ENCODE peak calls at places on chromosomes 6 and 20, in nine cellular contexts. F is iPS DF 19.7; A is activated CD4-positive, alpha-beta T cell treated with anti-CD3 and anti-CD28 coated beads for 24 hours; R is stimulated activated CD4-positive, alpha-beta T cell treated with anti-CD3 and anti-CD28 coated beads, Interleukin-1b, Interleukin-23, amount 100 ng/mL, for 1 hour; D is EH; Z is activated B cell treated with CpG ODN at 0.5 μM for 24 hours; C is islet precursor cell; I is activated CD4-positive, CD25-positive, alpha-beta regulatory T cell treated with anti-CD3 and anti-CD28 coated beads, Interleukin-2, amount 50 U/mL, for 16 hours; P is memory B cell. V is an unnamed sample.

GRCh38 chr6:135647521-135647920 is 150.0 kb upstream of the AHI1 start:
- DNase-seq in F (no peak), A (no peak), R (no peak), D (no peak), Z (no peak), C (no peak), I (no peak), P (no peak), V (no peak)

GRCh38 chr6:81750660-81751387 is 1.7 kb downstream of the TENT5A start:
- DNase-seq in F (no peak), A (no peak), R (no peak), D (peak; percentile 59), Z (no peak), C (no peak), I (no peak), P (no peak), V (no peak)

GRCh38 chr6:121608270-121608669 is 172.8 kb downstream of the GJA1 start:
- DNase-seq in F (no peak), A (no peak), R (no peak), D (peak; percentile 6), Z (no peak), C (no peak), I (no peak), P (no peak), V (no peak)

GRCh38 chr6:42137192-42137753 is 5.1 kb downstream of the C6orf132 start:
- DNase-seq in F (peak; percentile 57), A (no peak), R (no peak), D (no peak), Z (no peak), C (peak; percentile 85), I (no peak), P (no peak), V (no peak)

GRCh38 chr20:55500130-55500529 is 505.2 kb downstream of the CBLN4 start:
- DNase-seq in F (no peak), A (no peak), R (no peak), D (no peak), Z (no peak), C (no peak), I (no peak), P (no peak), V (no peak)

GRCh38 chr6:137653698-137654059 is 159.5 kb upstream of the OLIG3 start:
- DNase-seq in F (no peak), A (no peak), R (no peak), D (no peak), Z (no peak), C (no peak), I (no peak), P (no peak), V (no peak)

GRCh38 chr20:14860410-14860814 is 523.0 kb upstream of the FLRT3 start:
- DNase-seq in F (peak; percentile 85), A (no peak), R (no peak), D (no peak), Z (no peak), C (peak; percentile 85), I (no peak), P (no peak), V (no peak)

GRCh38 chr6:113690255-113690956 is 166.7 kb upstream of the MARCKS start:
- DNase-seq in F (no peak), A (no peak), R (no peak), D (peak; percentile 85), Z (no peak), C (peak; percentile 62), I (no peak), P (no peak), V (no peak)

GRCh38 chr6:152598858-152599537 is 38.2 kb downstream of the SYNE1 start:
- DNase-seq in F (no peak), A (no peak), R (no peak), D (peak; percentile 53), Z (no peak), C (peak; percentile 67), I (no peak), P (no peak), V (no peak)

GRCh38 chr20:33108641-33109040 is 29.2 kb downstream of the BPIFB4 start:
- DNase-seq in F (no peak), A (no peak), R (no peak), D (no peak), Z (no peak), C (no peak), I (no peak), P (no peak), V (no peak)

GRCh38 chr6:30234361-30234760 is 21.2 kb upstream of the TRIM26 start:
- DNase-seq in F (no peak), A (no peak), R (no peak), D (no peak), Z (no peak), C (no peak), I (no peak), P (no peak), V (no peak)

GRCh38 chr6:169439710-169440109 is 186.1 kb upstream of the THBS2 start:
- DNase-seq in F (no peak), A (no peak), R (no peak), D (no peak), Z (no peak), C (no peak), I (no peak), P (no peak), V (no peak)

GRCh38 chr6:170439366-170440351 is 113.4 kb downstream of the PSMB1 start:
- DNase-seq in F (no peak), A (no peak), R (no peak), D (peak; percentile 73), Z (no peak), C (peak; percentile 55), I (no peak), P (no peak), V (no peak)

GRCh38 chr6:57252975-57253374 is 30.9 kb upstream of the RAB23 start:
- DNase-seq in F (no peak), A (no peak), R (no peak), D (peak; percentile 83), Z (no peak), C (no peak), I (no peak), P (no peak), V (no peak)

GRCh38 chr6:3355358-3356055 is 96.8 kb downstream of the PSMG4 start:
- DNase-seq in F (no peak), A (no peak), R (no peak), D (peak; percentile 44), Z (no peak), C (no peak), I (no peak), P (peak; percentile 21), V (peak; percentile 28)

GRCh38 chr6:87198496-87198895 is 43.1 kb downstream of the ZNF292 start:
- DNase-seq in F (no peak), A (no peak), R (no peak), D (no peak), Z (no peak), C (no peak), I (no peak), P (no peak), V (no peak)

GRCh38 chr6:143961868-143962643 is 46.0 kb downstream of the PLAGL1 start:
- DNase-seq in F (no peak), A (no peak), R (no peak), D (no peak), Z (no peak), C (no peak), I (no peak), P (no peak), V (no peak)

GRCh38 chr6:43817192-43817591 is 47.2 kb downstream of the VEGFA start:
- DNase-seq in F (no peak), A (no peak), R (peak; percentile 4), D (peak; percentile 60), Z (no peak), C (peak; percentile 85), I (no peak), P (no peak), V (no peak)

GRCh38 chr6:73542882-73543281 is 22.1 kb upstream of the EEF1A1 start:
- DNase-seq in F (no peak), A (no peak), R (no peak), D (no peak), Z (no peak), C (no peak), I (no peak), P (no peak), V (no peak)

GRCh38 chr6:65113581-65113980 is 593.4 kb downstream of the EYS start:
- DNase-seq in F (no peak), A (no peak), R (no peak), D (no peak), Z (no peak), C (no peak), I (no peak), P (no peak), V (no peak)

GRCh38 chr20:20215976-20216727 is 151.8 kb upstream of the INSM1 start:
- DNase-seq in F (no peak), A (no peak), R (no peak), D (no peak), Z (no peak), C (no peak), I (no peak), P (no peak), V (no peak)

GRCh38 chr20:25364180-25364788 is 26.4 kb downstream of the ABHD12 start:
- DNase-seq in F (no peak), A (no peak), R (no peak), D (peak; percentile 30), Z (no peak), C (no peak), I (no peak), P (no peak), V (no peak)

GRCh38 chr6:88683734-88684133 is 279.7 kb downstream of the RNGTT start:
- DNase-seq in F (no peak), A (no peak), R (no peak), D (peak; percentile 15), Z (no peak), C (no peak), I (no peak), P (no peak), V (no peak)

GRCh38 chr6:71486466-71486865 is 197.9 kb downstream of the OGFRL1 start:
- DNase-seq in F (no peak), A (no peak), R (no peak), D (peak; percentile 73), Z (no peak), C (no peak), I (no peak), P (no peak), V (no peak)

GRCh38 chr6:54864272-54864671 is 17.7 kb downstream of the FAM83B start:
- DNase-seq in F (no peak), A (no peak), R (no peak), D (no peak), Z (no peak), C (no peak), I (no peak), P (no peak), V (no peak)

GRCh38 chr6:100099189-100100074 is 105.4 kb upstream of the MCHR2 start:
- DNase-seq in F (no peak), A (no peak), R (no peak), D (peak; percentile 51), Z (no peak), C (no peak), I (no peak), P (no peak), V (no peak)

GRCh38 chr20:32112862-32113261 is 3.3 kb downstream of the TM9SF4 start:
- DNase-seq in F (no peak), A (no peak), R (no peak), D (no peak), Z (no peak), C (peak; percentile 30), I (no peak), P (no peak), V (no peak)

GRCh38 chr20:4740774-4741431 is 19.2 kb downstream of the PRND start:
- DNase-seq in F (no peak), A (peak; percentile 53), R (peak; percentile 54), D (peak; percentile 45), Z (peak; percentile 48), C (peak; percentile 80), I (peak; percentile 44), P (peak; percentile 74), V (no peak)

GRCh38 chr20:2305946-2306345 is 10.1 kb downstream of the TGM3 start:
- DNase-seq in F (no peak), A (no peak), R (no peak), D (no peak), Z (no peak), C (no peak), I (no peak), P (no peak), V (no peak)

GRCh38 chr20:62761058-62761758 is 35.1 kb upstream of the MRGBP start:
- DNase-seq in F (no peak), A (no peak), R (no peak), D (no peak), Z (no peak), C (no peak), I (no peak), P (no peak), V (no peak)

GRCh38 chr20:58194176-58194796 is 34.2 kb downstream of the ANKRD60 start:
- DNase-seq in F (no peak), A (no peak), R (no peak), D (no peak), Z (no peak), C (no peak), I (no peak), P (no peak), V (no peak)

V was measured in thoracic aorta.